ENCODE peak calls at places on chromosomes 11 and 22, in ten cellular contexts. M is glutamatergic neuron, K is heart right ventricle, B is GM23338, T is uterus, H is AG10803, U is neural crest cell, F is lower lobe of right lung, V is MM.1S, O is spleen. L is an unnamed sample.

GRCh38 chr11:520428-521178 is 13.6 kb upstream of the RNH1 start:
- DNase-seq in M (no peak), K (peak; percentile 14), B (no peak), T (no peak), H (no peak), U (no peak), F (peak; percentile 50), V (no peak), O (no peak), L (no peak)

GRCh38 chr11:103953797-103954495 is 82.5 kb upstream of the DDI1 start:
- DNase-seq in M (no peak), K (no peak), B (no peak), T (no peak), H (no peak), U (no peak), F (no peak), V (no peak), O (no peak), L (no peak)

GRCh38 chr11:130897262-130898182 is 18.8 kb downstream of the SNX19 start:
- DNase-seq in M (no peak), K (peak; percentile 73), B (no peak), T (peak; percentile 89), H (peak; percentile 98), U (no peak), F (peak; percentile 65), V (no peak), O (no peak), L (no peak)

GRCh38 chr11:10725114-10725906 is 25.7 kb upstream of the CTR9 start:
- DNase-seq in M (no peak), K (no peak), B (no peak), T (no peak), H (peak; percentile 86), U (no peak), F (no peak), V (no peak), O (no peak), L (no peak)

GRCh38 chr11:132347156-132348090 is 977.0 kb downstream of the NTM start:
- DNase-seq in M (no peak), K (no peak), B (peak; percentile 60), T (no peak), H (no peak), U (no peak), F (no peak), V (peak; percentile 75), O (no peak), L (no peak)

GRCh38 chr11:58573451-58574104 is 2.1 kb downstream of the LPXN start:
- DNase-seq in M (no peak), K (no peak), B (no peak), T (peak; percentile 69), H (peak; percentile 84), U (no peak), F (peak; percentile 52), V (peak; percentile 60), O (no peak), L (no peak)

GRCh38 chr11:19367051-19367709 is 126.4 kb upstream of the E2F8 start:
- DNase-seq in M (no peak), K (no peak), B (no peak), T (no peak), H (peak; percentile 77), U (no peak), F (no peak), V (no peak), O (no peak), L (no peak)

GRCh38 chr11:927871-928270 is 2.2 kb downstream of the AP2A2 start:
- DNase-seq in M (no peak), K (no peak), B (no peak), T (no peak), H (no peak), U (no peak), F (no peak), V (peak; percentile 86), O (no peak), L (no peak)

DNA sequence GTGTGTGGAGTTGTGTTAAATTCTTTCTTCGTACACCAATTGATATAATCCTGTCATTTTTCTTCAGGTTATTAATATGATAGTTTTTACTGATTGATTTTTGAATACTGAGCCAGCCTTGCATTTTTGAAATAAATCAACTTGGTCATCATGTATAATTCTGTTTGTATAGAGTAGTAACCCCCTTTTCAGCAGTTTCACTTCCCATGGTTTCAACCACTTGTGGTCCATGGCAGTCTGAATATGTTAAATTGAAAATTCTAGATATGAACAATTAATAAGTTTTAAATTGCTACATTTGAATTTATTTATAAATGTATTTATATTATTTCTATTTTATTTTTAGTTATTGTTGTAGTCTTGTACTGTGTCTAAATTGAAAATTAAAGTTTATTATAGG is 32.6 kb downstream of the MS4A6A start:
- DNase-seq in M (no peak), K (no peak), B (no peak), T (no peak), H (no peak), U (no peak), F (no peak), V (no peak), O (no peak), L (no peak)
- TF ChIP-seq CTCF in M (no peak), K (no peak), B (no peak), T (no peak), H (no peak), U (no peak), F (no peak), V (no peak), O (no peak), L (no peak)

GRCh38 chr11:133801356-133801755 is 44.0 kb downstream of the SPATA19 start:
- DNase-seq in M (no peak), K (no peak), B (no peak), T (no peak), H (no peak), U (no peak), F (no peak), V (no peak), O (no peak), L (no peak)
- TF ChIP-seq CTCF in M (no peak), K (no peak), B (no peak), T (no peak), H (no peak), U (no peak), F (no peak), V (no peak), O (no peak), L (no peak)

GRCh38 chr22:32791056-32791455 is 10.4 kb upstream of the TIMP3 start:
- DNase-seq in M (no peak), K (no peak), B (no peak), T (no peak), H (no peak), U (no peak), F (no peak), V (no peak), O (no peak), L (no peak)

GRCh38 chr22:32795214-32795596 is 6.3 kb upstream of the TIMP3 start:
- DNase-seq in M (no peak), K (no peak), B (no peak), T (no peak), H (no peak), U (no peak), F (no peak), V (no peak), O (no peak), L (no peak)

GRCh38 chr22:32796865-32797573 is 4.5 kb upstream of the TIMP3 start:
- DNase-seq in M (peak; percentile 73), K (peak; percentile 74), B (peak; percentile 79), T (peak; percentile 81), H (peak; percentile 88), U (peak; percentile 70), F (peak; percentile 71), V (peak; percentile 57), O (peak; percentile 83), L (peak; percentile 74)

GRCh38 chr22:32793604-32794003 is 7.9 kb upstream of the TIMP3 start:
- DNase-seq in M (no peak), K (no peak), B (no peak), T (no peak), H (no peak), U (no peak), F (no peak), V (no peak), O (no peak), L (no peak)

GRCh38 chr22:32794449-32795213 is 6.9 kb upstream of the TIMP3 start:
- DNase-seq in M (no peak), K (no peak), B (peak; percentile 68), T (no peak), H (no peak), U (no peak), F (no peak), V (no peak), O (no peak), L (no peak)
- TF ChIP-seq CTCF in M (no peak), K (no peak), B (peak; percentile 40), T (no peak), H (no peak), U (no peak), F (no peak), V (peak; percentile 10), O (no peak), L (no peak)

GRCh38 chr11:124745835-124746620 is 6.0 kb downstream of the VSIG2 start:
- DNase-seq in M (peak; percentile 40), K (no peak), B (peak; percentile 80), T (no peak), H (no peak), U (no peak), F (no peak), V (peak; percentile 62), O (peak; percentile 89), L (no peak)
- TF ChIP-seq CTCF in M (no peak), K (no peak), B (peak; percentile 26), T (no peak), H (peak; percentile 24), U (peak; percentile 52), F (no peak), V (peak; percentile 49), O (no peak), L (peak; percentile 38)

L was measured in endothelial cell.